ENCODE peak calls at places on chromosomes 3 and 15, in six cellular contexts. D is mucosa of descending colon, A is heart left ventricle, L is fibroblast of lung, O is endodermal cell, H is RWPE2. F is an unnamed sample.
A peak's percentile ranks its signal among the peaks of the same experiment; 100 is the strongest.

GRCh38 chr3:46921041-46921440 is 43.5 kb downstream of the PTH1R start:
- DNase-seq in O (no peak), H (peak; percentile 39), D (peak; percentile 19), L (no peak), A (no peak), F (peak; percentile 41)

GRCh38 chr3:58332575-58333179 is at the start of gene PXK:
- DNase-seq in O (peak; percentile 90), D (peak; percentile 87), A (peak; percentile 88), L (peak; percentile 74), H (peak; percentile 68), F (no peak)

GRCh38 chr3:112628038-112628437 is 12.9 kb downstream of the CCDC80 start:
- DNase-seq in D (no peak), L (no peak), O (no peak), A (no peak), H (no peak), F (no peak)

GRCh38 chr15:28022181-28022580 is 76.9 kb downstream of the OCA2 start:
- DNase-seq in D (no peak), L (no peak), O (no peak), H (no peak), A (no peak), F (no peak)

GRCh38 chr3:63231556-63231955 is 46.6 kb upstream of the SYNPR start:
- DNase-seq in O (no peak), L (no peak), H (no peak), D (no peak), A (no peak), F (no peak)

GRCh38 chr3:27449530-27450150 is 34.5 kb downstream of the SLC4A7 start:
- DNase-seq in O (no peak), L (no peak), D (no peak), H (no peak), A (no peak), F (no peak)

GRCh38 chr3:124714218-124714853 is 15.9 kb upstream of the UMPS start:
- DNase-seq in O (no peak), D (no peak), H (no peak), L (no peak), A (no peak), F (no peak)

GRCh38 chr15:34038023-34038403 is 991 bp downstream of the AVEN start:
- DNase-seq in L (no peak), D (no peak), A (no peak), H (no peak), O (no peak), F (no peak)

GRCh38 chr15:43913941-43914340 is 87.1 kb downstream of the WDR76 start:
- DNase-seq in A (no peak), H (no peak), D (no peak), L (no peak), O (no peak), F (no peak)

GRCh38 chr15:22989576-22990477 is 9.7 kb upstream of the CYFIP1 start:
- DNase-seq in H (peak; percentile 45), A (no peak), D (no peak), L (no peak), O (peak; percentile 45), F (no peak)
- TF ChIP-seq CTCF in H (no peak), A (no peak), D (no peak), L (no peak), O (peak; percentile 40), F (no peak)

DNA sequence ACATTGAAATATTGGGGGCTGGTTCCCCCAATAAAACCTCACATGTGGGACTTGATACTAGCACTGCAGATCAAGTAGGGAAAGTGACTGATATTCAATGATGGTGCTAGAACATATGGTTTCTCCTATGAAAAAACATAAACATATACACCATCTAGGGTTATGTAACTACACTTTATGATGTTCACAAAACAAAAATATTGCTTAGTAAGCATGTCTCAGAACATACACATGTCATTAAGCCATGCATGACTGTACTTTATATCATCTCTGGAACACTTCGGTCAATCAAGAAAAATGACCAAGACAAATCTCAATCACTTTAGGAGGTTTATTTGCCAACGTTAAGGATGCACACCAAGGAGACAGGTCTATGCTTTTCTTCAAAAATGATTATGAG is 57.4 kb downstream of the ZNF717 start:
- DNase-seq in D (no peak), H (no peak), O (no peak), A (no peak), L (no peak), F (no peak)
- TF ChIP-seq CTCF in D (no peak), H (no peak), O (no peak), A (no peak), L (no peak), F (no peak)

DNA sequence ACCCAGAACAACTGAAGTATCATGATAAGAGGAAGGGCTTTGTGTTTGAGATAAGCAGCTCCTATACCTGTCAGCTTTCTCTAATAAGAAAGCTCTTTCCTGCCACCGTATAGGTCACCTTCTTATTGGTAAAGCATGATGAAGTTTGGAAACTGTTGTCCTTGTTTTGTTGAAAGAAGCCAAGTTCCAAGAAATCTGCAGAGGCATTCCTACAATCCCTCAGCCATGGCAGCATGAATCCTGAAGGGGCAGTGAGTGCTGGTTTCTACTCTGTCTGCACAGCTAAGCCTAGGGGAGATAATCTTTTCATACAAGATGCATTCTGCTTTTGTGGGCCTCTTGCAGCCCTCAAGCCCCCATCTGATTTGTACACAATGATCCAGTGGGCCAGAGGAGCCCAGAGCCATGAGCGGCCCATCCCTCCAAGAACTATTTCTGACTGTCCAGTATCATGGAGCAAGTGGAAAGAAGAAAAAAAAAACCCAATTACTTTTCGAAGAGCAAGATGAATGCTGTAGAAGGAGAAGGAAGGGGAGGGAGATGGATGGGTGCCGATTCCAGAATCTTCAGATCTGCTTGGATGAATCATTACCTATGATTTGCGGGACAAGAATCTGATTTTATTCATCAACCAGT is 1.9 kb upstream of the THBS1 start:
- DNase-seq in H (no peak), L (peak; percentile 31), D (no peak), O (no peak), A (no peak), F (no peak)
- TF ChIP-seq CTCF in H (no peak), L (peak; percentile 28), D (no peak), O (peak; percentile 53), A (no peak), F (peak; percentile 42)

DNA sequence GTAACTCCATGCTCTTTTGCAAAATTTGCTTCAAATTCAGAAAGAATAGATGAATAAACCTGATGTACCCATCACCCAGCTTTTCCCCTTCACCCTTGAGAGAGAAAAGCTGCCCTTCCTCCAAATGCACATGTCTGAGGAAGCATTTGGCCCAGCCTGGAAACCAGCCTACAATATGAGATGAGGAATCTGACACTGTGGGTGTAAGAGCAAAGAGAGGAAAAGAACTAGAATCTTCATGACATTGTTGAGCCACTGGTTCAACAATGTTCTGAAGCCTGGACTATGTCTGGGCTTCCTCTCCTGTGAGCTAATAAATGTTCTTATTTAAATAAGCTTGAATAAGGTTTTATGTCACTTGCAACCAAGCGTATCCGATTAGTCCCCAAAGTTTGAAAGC is 18.7 kb upstream of the DCBLD2 start:
- DNase-seq in L (no peak), H (no peak), D (no peak), O (no peak), A (no peak), F (no peak)
- TF ChIP-seq CTCF in L (no peak), H (no peak), D (no peak), O (no peak), A (no peak), F (no peak)

GRCh38 chr3:178078933-178079332 is 457.3 kb upstream of the KCNMB2 start:
- DNase-seq in L (peak; percentile 47), O (no peak), A (no peak), H (no peak), D (no peak), F (no peak)
- TF ChIP-seq CTCF in L (no peak), O (no peak), A (no peak), H (no peak), D (no peak), F (no peak)

GRCh38 chr3:81393251-81393650 is 368.2 kb downstream of the GBE1 start:
- DNase-seq in H (no peak), D (no peak), A (no peak), O (no peak), L (no peak), F (no peak)

GRCh38 chr3:81394656-81395055 is 366.8 kb downstream of the GBE1 start:
- DNase-seq in L (no peak), A (no peak), H (no peak), O (no peak), D (no peak), F (no peak)

GRCh38 chr3:81395739-81396138 is 365.7 kb downstream of the GBE1 start:
- DNase-seq in O (peak; percentile 57), A (no peak), D (no peak), H (no peak), L (no peak), F (no peak)
- TF ChIP-seq CTCF in O (peak; percentile 75), A (no peak), D (no peak), H (no peak), L (no peak), F (peak; percentile 32)

GRCh38 chr3:38115645-38116427 is 21.1 kb downstream of the ACAA1 start:
- DNase-seq in A (no peak), O (peak; percentile 36), D (peak; percentile 19), H (no peak), L (no peak), F (no peak)

GRCh38 chr3:38116471-38117162 is 20.3 kb downstream of the ACAA1 start:
- DNase-seq in O (no peak), H (no peak), D (peak; percentile 42), L (no peak), A (no peak), F (no peak)

GRCh38 chr3:38118421-38119247 is 18.3 kb downstream of the ACAA1 start:
- DNase-seq in L (no peak), H (peak; percentile 23), A (no peak), D (peak; percentile 22), O (no peak), F (no peak)

GRCh38 chr3:38117748-38118420 is 19.0 kb downstream of the ACAA1 start:
- DNase-seq in D (peak; percentile 85), L (peak; percentile 59), H (peak; percentile 53), O (peak; percentile 89), A (peak; percentile 69), F (no peak)

GRCh38 chr3:38117163-38117716 is 19.7 kb downstream of the ACAA1 start:
- DNase-seq in H (peak; percentile 34), O (no peak), D (peak; percentile 50), A (peak; percentile 69), L (no peak), F (no peak)
- TF ChIP-seq CTCF in H (no peak), O (no peak), D (no peak), A (no peak), L (no peak), F (no peak)

DNA sequence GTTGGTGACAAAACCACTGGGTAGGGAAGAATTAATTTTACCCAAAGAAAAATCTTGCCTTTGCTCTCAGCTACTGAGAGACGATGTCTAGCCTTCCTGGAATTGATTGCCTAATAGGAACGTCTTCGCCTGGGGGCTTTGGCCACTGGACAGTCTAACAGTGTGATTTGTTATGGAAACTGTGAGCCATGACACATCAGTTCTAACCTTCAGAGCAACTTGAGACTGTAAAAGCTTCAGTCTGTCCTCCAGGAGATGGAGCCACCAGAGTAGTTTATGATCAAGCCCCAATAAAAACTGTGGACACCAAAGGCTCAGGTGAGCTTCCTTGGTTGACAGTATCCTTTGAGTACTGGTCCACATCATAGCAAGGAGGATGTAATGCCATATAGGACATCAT is 235.8 kb upstream of the TMCO5A start:
- DNase-seq in L (no peak), H (no peak), A (no peak), D (no peak), O (no peak), F (no peak)
- TF ChIP-seq CTCF in L (no peak), H (no peak), A (no peak), D (no peak), O (peak; percentile 35), F (peak; percentile 19)

GRCh38 chr3:110575702-110576101 is 495.9 kb upstream of the NECTIN3 start:
- DNase-seq in D (no peak), A (no peak), H (no peak), L (no peak), O (peak; percentile 56), F (no peak)
- TF ChIP-seq CTCF in D (no peak), A (no peak), H (no peak), L (no peak), O (peak; percentile 65), F (no peak)

F was measured in chondrocyte.